ENCODE peak calls at places on chromosomes 4 and X, in four cellular contexts. Q, Y, L and J are unnamed samples.

GRCh38 chr4:106201373-106201772 is 114.6 kb downstream of the TBCK start:
- DNase-seq in Q (no peak), Y (no peak), L (peak; percentile 35), J (peak; percentile 4)

GRCh38 chrX:71315917-71316316 is 14.4 kb downstream of the ITGB1BP2 start:
- DNase-seq in Q (no peak), Y (peak; percentile 58), L (peak; percentile 2), J (no peak)

GRCh38 chr4:7595883-7596535 is 161.3 kb upstream of the PSAPL1 start:
- DNase-seq in Q (no peak), Y (no peak), L (no peak), J (no peak)

GRCh38 chr4:4311193-4311592 is 21.1 kb downstream of the ZBTB49 start:
- DNase-seq in Q (no peak), Y (no peak), L (no peak), J (no peak)

GRCh38 chr4:57190651-57191481 is 80.7 kb upstream of the IGFBP7 start:
- DNase-seq in Q (no peak), Y (no peak), L (peak; percentile 23), J (no peak)

GRCh38 chrX:10769696-10770619 is 149.6 kb upstream of the MID1 start:
- DNase-seq in Q (no peak), Y (peak; percentile 35), L (peak; percentile 40), J (no peak)

GRCh38 chrX:16186380-16187007 is 19.2 kb downstream of the MAGEB17 start:
- DNase-seq in Q (no peak), Y (no peak), L (peak; percentile 1), J (no peak)

GRCh38 chr4:38743866-38744265 is 38.9 kb downstream of the TLR10 start:
- DNase-seq in Q (no peak), Y (no peak), L (no peak), J (no peak)

GRCh38 chrX:81355436-81355835 is 153.5 kb downstream of the SH3BGRL start:
- DNase-seq in Q (no peak), Y (no peak), L (no peak), J (no peak)

GRCh38 chrX:123188081-123188480 is 4.0 kb downstream of the GRIA3 start:
- DNase-seq in Q (no peak), Y (no peak), L (peak; percentile 41), J (no peak)

GRCh38 chrX:46447384-46447783 is 97.8 kb downstream of the ZNF674 start:
- DNase-seq in Q (peak; percentile 10), Y (peak; percentile 15), L (peak; percentile 9), J (no peak)

GRCh38 chr4:184536881-184537248 is 62.5 kb upstream of the IRF2 start:
- DNase-seq in Q (no peak), Y (no peak), L (no peak), J (no peak)

GRCh38 chrX:29926659-29927058 is 288.7 kb upstream of the MAGEB2 start:
- DNase-seq in Q (no peak), Y (no peak), L (no peak), J (no peak)

GRCh38 chr4:125787707-125788106 is 473.0 kb downstream of the FAT4 start:
- DNase-seq in Q (no peak), Y (no peak), L (no peak), J (no peak)

GRCh38 chrX:149494844-149495565 is 10.1 kb downstream of the IDS start:
- DNase-seq in Q (peak; percentile 39), Y (no peak), L (peak; percentile 51), J (no peak)

GRCh38 chr4:7844247-7844991 is 95.2 kb downstream of the AFAP1 start:
- DNase-seq in Q (peak; percentile 91), Y (peak; percentile 87), L (peak; percentile 79), J (peak; percentile 63)

GRCh38 chr4:27916432-27917184 is 1056.0 kb downstream of the STIM2 start:
- DNase-seq in Q (no peak), Y (no peak), L (no peak), J (no peak)

GRCh38 chr4:101885574-101885973 is 95.0 kb downstream of the BANK1 start:
- DNase-seq in Q (no peak), Y (no peak), L (peak; percentile 86), J (no peak)

GRCh38 chr4:74308215-74308614 is at the start of gene EPGN:
- DNase-seq in Q (no peak), Y (peak; percentile 16), L (peak; percentile 82), J (peak; percentile 44)

GRCh38 chrX:104347860-104348259 is 93.1 kb upstream of the ESX1 start:
- DNase-seq in Q (no peak), Y (no peak), L (no peak), J (no peak)

GRCh38 chrX:3777416-3777815 is 64.0 kb upstream of the PRKX start:
- DNase-seq in Q (no peak), Y (no peak), L (no peak), J (no peak)

GRCh38 chr4:104494822-104495559 is at the start of gene CXXC4:
- DNase-seq in Q (peak; percentile 89), Y (no peak), L (peak; percentile 5), J (peak; percentile 11)

GRCh38 chr4:102612824-102613366 is 111.7 kb downstream of the NFKB1 start:
- DNase-seq in Q (no peak), Y (no peak), L (peak; percentile 91), J (peak; percentile 47)

GRCh38 chr4:158282252-158282651 is 72.0 kb downstream of the TMEM144 start:
- DNase-seq in Q (no peak), Y (peak; percentile 22), L (peak; percentile 23), J (peak; percentile 47)

GRCh38 chr4:133081246-133081645 is 67.8 kb upstream of the PCDH10 start:
- DNase-seq in Q (no peak), Y (no peak), L (no peak), J (no peak)

GRCh38 chr4:147768113-147768512 is 36.2 kb downstream of the ARHGAP10 start:
- DNase-seq in Q (no peak), Y (peak; percentile 83), L (peak; percentile 84), J (peak; percentile 72)

GRCh38 chrX:73262991-73263390 is 48.3 kb upstream of the NAP1L2 start:
- DNase-seq in Q (no peak), Y (no peak), L (peak; percentile 8), J (no peak)
- TF ChIP-seq CTCF in Q (no peak), Y (no peak), L (no peak), J (no peak)

DNA sequence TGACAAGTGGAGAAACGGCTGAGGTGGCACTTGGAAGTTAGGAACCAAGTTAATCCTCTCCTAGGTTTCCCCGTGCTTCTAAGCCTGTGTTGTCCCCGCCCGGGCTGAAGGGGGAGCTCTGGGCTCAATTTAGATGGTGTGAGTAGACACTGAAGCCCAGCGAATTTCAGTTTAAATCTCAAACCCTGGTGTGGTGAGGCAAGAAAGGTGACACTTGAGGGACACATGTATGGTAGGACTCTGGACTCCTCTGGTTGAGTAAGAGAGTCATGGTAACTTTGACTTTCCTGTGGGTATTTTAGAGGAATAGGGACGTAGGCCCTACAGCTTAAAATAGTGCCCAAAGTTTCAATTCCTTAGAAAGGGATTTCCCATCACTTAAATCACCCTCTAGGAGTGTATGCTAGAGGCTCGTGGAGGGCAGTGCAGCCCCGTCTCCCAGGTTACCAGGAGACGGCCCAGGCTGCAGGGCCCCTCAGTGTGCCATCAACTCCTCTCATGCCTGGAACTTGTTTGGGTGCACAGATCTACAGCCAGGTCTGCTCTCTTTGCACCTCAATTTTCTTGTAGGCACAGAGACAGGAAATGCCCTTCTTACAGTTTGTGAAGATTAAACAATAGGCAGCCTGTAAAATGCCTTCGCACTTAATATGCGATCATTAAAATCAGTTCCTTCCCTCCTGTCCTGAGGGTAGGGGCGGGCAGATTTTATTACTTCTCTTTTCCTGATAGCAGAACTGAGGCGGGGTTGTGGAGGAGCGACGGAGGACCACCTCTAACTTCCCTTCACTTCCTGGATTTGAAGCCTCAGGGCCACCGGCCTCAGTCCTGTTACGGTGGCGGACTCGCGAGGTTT is 23.9 kb downstream of the HAND2 start:
- DNase-seq in Q (peak; percentile 92), Y (peak; percentile 44), L (no peak), J (peak; percentile 58)
- TF ChIP-seq CTCF in Q (no peak), Y (peak; percentile 85), L (peak; percentile 38), J (peak; percentile 42)

DNA sequence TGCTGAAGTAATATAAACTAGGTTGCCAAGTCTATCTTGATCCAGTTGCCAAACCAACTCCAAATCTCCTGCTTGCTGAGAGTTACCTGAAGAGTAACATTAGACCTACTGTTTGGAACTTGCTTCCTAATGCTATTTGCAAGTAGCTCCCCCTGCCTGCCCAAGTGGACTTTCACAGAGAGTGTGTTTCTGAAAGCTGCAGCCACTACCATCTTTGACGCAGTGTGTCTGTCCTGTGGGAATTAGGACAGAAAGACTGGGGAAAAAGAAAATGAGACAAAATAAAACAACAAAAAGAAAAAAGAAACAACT is 195.0 kb upstream of the HS3ST1 start:
- DNase-seq in Q (no peak), Y (no peak), L (peak; percentile 83), J (no peak)
- TF ChIP-seq CTCF in Q (no peak), Y (no peak), L (peak; percentile 61), J (no peak)

DNA sequence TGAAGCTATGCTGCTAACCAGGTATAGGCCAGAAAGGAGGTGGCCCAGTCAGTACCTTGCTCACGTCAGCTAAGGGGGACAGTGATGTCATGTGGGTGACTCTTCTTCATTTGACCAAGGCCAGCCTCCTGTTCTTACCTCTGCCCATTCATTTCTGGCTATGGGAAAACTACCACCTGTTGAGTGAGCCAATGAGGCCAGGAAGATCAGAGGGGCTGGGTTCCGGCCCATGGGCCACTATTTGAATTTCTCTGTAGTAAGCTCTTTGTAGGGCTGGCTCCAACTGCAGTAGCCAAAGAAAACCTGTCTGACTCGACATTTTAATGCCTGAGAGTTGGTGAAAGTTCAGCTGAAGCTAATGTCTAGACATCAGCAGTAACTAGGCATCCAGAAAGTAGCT is 102.6 kb downstream of the AKAP4 start:
- DNase-seq in Q (no peak), Y (no peak), L (no peak), J (no peak)
- TF ChIP-seq CTCF in Q (no peak), Y (no peak), L (no peak), J (no peak)